ENCODE peak calls at places on chromosomes 7 and 10, in five cellular contexts. Z is DMS153; T is caudate nucleus; H is HEK293T; G is activated CD8-positive, alpha-beta memory T cell treated with anti-CD3 and anti-CD28 coated beads for 48 hours. M is an unnamed sample.

GRCh38 chr10:82190432-82191260 is 315.7 kb downstream of the NRG3 start:
- DNase-seq in G (no peak), H (no peak), T (no peak), Z (no peak), M (no peak)

GRCh38 chr7:27459021-27459728 is 203.5 kb downstream of the HIBADH start:
- DNase-seq in H (no peak), T (no peak), G (no peak), Z (no peak), M (no peak)

GRCh38 chr7:68148440-68148839 is 1151.8 kb downstream of the TYW1 start:
- DNase-seq in Z (peak; percentile 77), G (no peak), T (no peak), H (no peak), M (peak; percentile 82)

GRCh38 chr7:82044497-82045080 is 274.7 kb upstream of the HGF start:
- DNase-seq in H (peak; percentile 16), G (no peak), T (no peak), Z (peak; percentile 43), M (peak; percentile 67)

GRCh38 chr10:97898429-97898828 is 48.8 kb downstream of the GOLGA7B start:
- DNase-seq in G (no peak), Z (peak; percentile 18), T (no peak), H (no peak), M (peak; percentile 31)

GRCh38 chr10:6621536-6621935 is 41.5 kb upstream of the PRKCQ start:
- DNase-seq in Z (peak; percentile 6), T (no peak), G (no peak), H (no peak), M (no peak)

GRCh38 chr10:120221873-120222485 is 235.0 kb upstream of the PLPP4 start:
- DNase-seq in Z (no peak), H (peak; percentile 81), T (no peak), G (no peak), M (no peak)

GRCh38 chr10:100631192-100631591 is 95.4 kb downstream of the HIF1AN start:
- DNase-seq in G (no peak), H (no peak), T (no peak), Z (no peak), M (no peak)

GRCh38 chr7:94178247-94178646 is 174.1 kb upstream of the BET1 start:
- DNase-seq in H (no peak), G (no peak), Z (no peak), T (no peak), M (no peak)

GRCh38 chr7:90945104-90945752 is 319.0 kb upstream of the FZD1 start:
- DNase-seq in H (no peak), Z (no peak), G (no peak), T (no peak), M (no peak)

GRCh38 chr7:40436761-40437160 is 302.0 kb downstream of the SUGCT start:
- DNase-seq in G (no peak), T (no peak), H (no peak), Z (no peak), M (no peak)

M was measured in NCI-H345.